ENCODE peak calls at places on chromosomes 6 and 20, in nine cellular contexts. One of them, this sample, is unnamed.

GRCh38 chr20:64146301-64146935 is 17.8 kb upstream of the MYT1 start:
- DNase-seq in stromal cell of bone marrow: no peak
- DNase-seq in AG10803: no peak
- DNase-seq in ACHN: no peak
- DNase-seq in body of pancreas: peak; percentile 4
- DNase-seq in effector memory CD4-positive, alpha-beta T cell: no peak
- DNase-seq in CD8-positive, alpha-beta T cell: no peak
- DNase-seq in naive thymus-derived CD4-positive, alpha-beta T cell: no peak
- DNase-seq in stimulated activated CD8-positive, alpha-beta memory T cell treated with anti-CD3 and anti-CD28 coated beads, Interleukin-2, amount 100 ng/mL, for 1 hour: no peak
- DNase-seq in this sample: no peak

GRCh38 chr6:149150999-149151398 is 166.5 kb upstream of the TAB2 start:
- DNase-seq in naive thymus-derived CD4-positive, alpha-beta T cell: no peak
- DNase-seq in CD8-positive, alpha-beta T cell: no peak
- DNase-seq in body of pancreas: no peak
- DNase-seq in ACHN: no peak
- DNase-seq in AG10803: no peak
- DNase-seq in effector memory CD4-positive, alpha-beta T cell: no peak
- DNase-seq in stromal cell of bone marrow: no peak
- DNase-seq in stimulated activated CD8-positive, alpha-beta memory T cell treated with anti-CD3 and anti-CD28 coated beads, Interleukin-2, amount 100 ng/mL, for 1 hour: no peak
- DNase-seq in this sample: no peak

GRCh38 chr20:43761396-43762340 is 34.9 kb upstream of the GTSF1L start:
- DNase-seq in stimulated activated CD8-positive, alpha-beta memory T cell treated with anti-CD3 and anti-CD28 coated beads, Interleukin-2, amount 100 ng/mL, for 1 hour: no peak
- DNase-seq in ACHN: no peak
- DNase-seq in AG10803: peak; percentile 51
- DNase-seq in body of pancreas: no peak
- DNase-seq in naive thymus-derived CD4-positive, alpha-beta T cell: no peak
- DNase-seq in stromal cell of bone marrow: no peak
- DNase-seq in effector memory CD4-positive, alpha-beta T cell: no peak
- DNase-seq in CD8-positive, alpha-beta T cell: no peak
- DNase-seq in this sample: no peak

GRCh38 chr6:147201885-147202515 is 2.2 kb upstream of the STXBP5 start:
- DNase-seq in AG10803: peak; percentile 32
- DNase-seq in stromal cell of bone marrow: no peak
- DNase-seq in body of pancreas: no peak
- DNase-seq in effector memory CD4-positive, alpha-beta T cell: peak; percentile 6
- DNase-seq in stimulated activated CD8-positive, alpha-beta memory T cell treated with anti-CD3 and anti-CD28 coated beads, Interleukin-2, amount 100 ng/mL, for 1 hour: no peak
- DNase-seq in naive thymus-derived CD4-positive, alpha-beta T cell: no peak
- DNase-seq in ACHN: peak; percentile 78
- DNase-seq in CD8-positive, alpha-beta T cell: no peak
- DNase-seq in this sample: no peak

GRCh38 chr20:57586370-57586793 is 25.5 kb downstream of the PCK1 start:
- DNase-seq in effector memory CD4-positive, alpha-beta T cell: no peak
- DNase-seq in naive thymus-derived CD4-positive, alpha-beta T cell: no peak
- DNase-seq in stromal cell of bone marrow: no peak
- DNase-seq in AG10803: no peak
- DNase-seq in ACHN: no peak
- DNase-seq in stimulated activated CD8-positive, alpha-beta memory T cell treated with anti-CD3 and anti-CD28 coated beads, Interleukin-2, amount 100 ng/mL, for 1 hour: no peak
- DNase-seq in body of pancreas: no peak
- DNase-seq in CD8-positive, alpha-beta T cell: no peak
- DNase-seq in this sample: no peak

GRCh38 chr6:166591961-166592520 is 5.6 kb upstream of the RAMACL start:
- DNase-seq in stimulated activated CD8-positive, alpha-beta memory T cell treated with anti-CD3 and anti-CD28 coated beads, Interleukin-2, amount 100 ng/mL, for 1 hour: no peak
- DNase-seq in naive thymus-derived CD4-positive, alpha-beta T cell: no peak
- DNase-seq in body of pancreas: no peak
- DNase-seq in CD8-positive, alpha-beta T cell: no peak
- DNase-seq in effector memory CD4-positive, alpha-beta T cell: no peak
- DNase-seq in ACHN: no peak
- DNase-seq in AG10803: no peak
- DNase-seq in stromal cell of bone marrow: no peak
- DNase-seq in this sample: no peak

GRCh38 chr6:139508576-139508975 is 134.1 kb upstream of the CITED2 start:
- DNase-seq in stimulated activated CD8-positive, alpha-beta memory T cell treated with anti-CD3 and anti-CD28 coated beads, Interleukin-2, amount 100 ng/mL, for 1 hour: no peak
- DNase-seq in stromal cell of bone marrow: no peak
- DNase-seq in AG10803: no peak
- DNase-seq in body of pancreas: no peak
- DNase-seq in effector memory CD4-positive, alpha-beta T cell: no peak
- DNase-seq in naive thymus-derived CD4-positive, alpha-beta T cell: no peak
- DNase-seq in ACHN: no peak
- DNase-seq in CD8-positive, alpha-beta T cell: no peak
- DNase-seq in this sample: no peak

GRCh38 chr6:14770040-14770439 is 475.8 kb upstream of the JARID2 start:
- DNase-seq in stromal cell of bone marrow: no peak
- DNase-seq in CD8-positive, alpha-beta T cell: no peak
- DNase-seq in naive thymus-derived CD4-positive, alpha-beta T cell: no peak
- DNase-seq in ACHN: no peak
- DNase-seq in effector memory CD4-positive, alpha-beta T cell: no peak
- DNase-seq in body of pancreas: no peak
- DNase-seq in AG10803: no peak
- DNase-seq in stimulated activated CD8-positive, alpha-beta memory T cell treated with anti-CD3 and anti-CD28 coated beads, Interleukin-2, amount 100 ng/mL, for 1 hour: no peak
- DNase-seq in this sample: no peak

GRCh38 chr6:20789162-20789561 is 254.9 kb downstream of the CDKAL1 start:
- DNase-seq in stromal cell of bone marrow: peak; percentile 17
- DNase-seq in AG10803: peak; percentile 36
- DNase-seq in body of pancreas: no peak
- DNase-seq in CD8-positive, alpha-beta T cell: no peak
- DNase-seq in effector memory CD4-positive, alpha-beta T cell: no peak
- DNase-seq in stimulated activated CD8-positive, alpha-beta memory T cell treated with anti-CD3 and anti-CD28 coated beads, Interleukin-2, amount 100 ng/mL, for 1 hour: no peak
- DNase-seq in naive thymus-derived CD4-positive, alpha-beta T cell: no peak
- DNase-seq in ACHN: no peak
- DNase-seq in this sample: no peak

This sample was measured in effector CD4-positive, alpha-beta T cell.